ENCODE peak calls at places on chromosomes 12 and 14, in eight cellular contexts. X is left ventricle myocardium inferior, C is Peyer's patch, B is ovary, A is sigmoid colon, J is thoracic aorta, P is pancreas, D is psoas muscle. S is an unnamed sample. For H3K27me3 and H3K4me1, the result is how much of the 10 kb centered on the place peaks cover.

GRCh38 chr14:92937229-92937937 is 14.4 kb downstream of the CHGA start:
- DNase-seq in X (no peak), C (peak), B (no peak), A (no peak), J (no peak), P (no peak), D (no peak), S (no peak)

GRCh38 chr14:54758041-54758440 is 144.6 kb downstream of the GCH1 start:
- DNase-seq in X (no peak), C (no peak), B (no peak), A (no peak), J (no peak), P (no peak), D (no peak), S (no peak)

GRCh38 chr14:75249251-75249957 is 29.2 kb upstream of the FOS start:
- DNase-seq in X (no peak), C (peak), B (no peak), A (no peak), J (no peak), P (peak), D (peak), S (no peak)

GRCh38 chr12:69583203-69583602 is 2.1 kb upstream of the CCT2 start:
- DNase-seq in X (no peak), C (no peak), B (no peak), A (no peak), J (no peak), P (no peak), D (no peak), S (no peak)

GRCh38 chr14:87131879-87132278 is 861.1 kb downstream of the GALC start:
- DNase-seq in X (no peak), C (no peak), B (no peak), A (no peak), J (no peak), P (no peak), D (no peak), S (no peak)

GRCh38 chr12:111355181-111355925 is 13.5 kb downstream of the PHETA1 start:
- DNase-seq in X (no peak), C (no peak), B (no peak), A (no peak), J (no peak), P (no peak), D (no peak), S (no peak)

GRCh38 chr12:109680521-109681030 is 33.0 kb upstream of the FAM222A start:
- DNase-seq in X (no peak), C (peak), B (no peak), A (no peak), J (no peak), P (peak), D (no peak), S (no peak)

GRCh38 chr12:112381421-112381897 is 772 bp downstream of the HECTD4 start:
- DNase-seq in X (peak), C (peak), B (peak), A (no peak), J (no peak), P (peak), D (peak), S (no peak)

GRCh38 chr12:15789215-15790171 is at the start of gene EPS8:
- DNase-seq in X (peak), C (peak), B (peak), A (peak), J (peak), P (peak), D (peak), S (peak)

GRCh38 chr14:29645117-29645516 is 282.5 kb downstream of the PRKD1 start:
- DNase-seq in X (no peak), C (no peak), B (no peak), A (no peak), J (no peak), P (no peak), D (no peak), S (no peak)

GRCh38 chr12:51320695-51321320 is 3.2 kb downstream of the BIN2 start:
- DNase-seq in X (no peak), C (peak), B (no peak), A (no peak), J (no peak), P (no peak), D (no peak), S (peak)

GRCh38 chr14:29320261-29320660 is 553.7 kb downstream of the FOXG1 start:
- DNase-seq in X (no peak), C (no peak), B (no peak), A (no peak), J (no peak), P (no peak), D (no peak), S (no peak)

GRCh38 chr12:34402899-34403705 is 380.8 kb downstream of the ALG10 start:
- DNase-seq in X (peak), C (peak), B (peak), A (peak), J (no peak), P (peak), D (peak), S (peak)

GRCh38 chr12:6724409-6724797 is 557 bp downstream of the COPS7A start:
- DNase-seq in X (no peak), C (peak), B (peak), A (peak), J (no peak), P (peak), D (no peak), S (no peak)

GRCh38 chr12:93113317-93114006 is 184.4 kb upstream of the EEA1 start:
- DNase-seq in X (peak), C (no peak), B (no peak), A (no peak), J (no peak), P (no peak), D (no peak), S (no peak)

GRCh38 chr14:31070431-31070830 is 44.3 kb upstream of the STRN3 start:
- DNase-seq in X (no peak), C (no peak), B (no peak), A (no peak), J (no peak), P (no peak), D (no peak), S (no peak)

GRCh38 chr14:74392616-74393570 is 33.1 kb downstream of the SYNDIG1L start:
- DNase-seq in X (no peak), C (no peak), B (no peak), A (no peak), J (no peak), P (no peak), D (no peak), S (no peak)

GRCh38 chr14:74955229-74955999 is at the start of gene PGF:
- DNase-seq in X (peak), C (peak), B (peak), A (peak), J (no peak), P (peak), D (peak), S (peak)

GRCh38 chr12:127515941-127516340 is 751.0 kb upstream of the TMEM132C start:
- DNase-seq in X (no peak), C (no peak), B (no peak), A (no peak), J (no peak), P (no peak), D (no peak), S (no peak)

GRCh38 chr12:113479578-113480335 is 8.1 kb upstream of the LHX5 start:
- DNase-seq in X (peak), C (no peak), B (peak), A (no peak), J (no peak), P (peak), D (no peak), S (peak)

GRCh38 chr12:108214486-108214885 is 85.4 kb downstream of the WSCD2 start:
- DNase-seq in X (peak), C (no peak), B (no peak), A (no peak), J (no peak), P (peak), D (no peak), S (no peak)

GRCh38 chr12:24948452-24948815 is 467 bp downstream of the BCAT1 start:
- DNase-seq in X (no peak), C (no peak), B (peak), A (no peak), J (no peak), P (no peak), D (no peak), S (no peak)

GRCh38 chr12:14393736-14394135 is 28.3 kb downstream of the ATF7IP start:
- DNase-seq in X (no peak), C (no peak), B (no peak), A (no peak), J (no peak), P (no peak), D (no peak), S (no peak)

GRCh38 chr12:12896261-12896660 is 4.9 kb downstream of the GPRC5A start:
- DNase-seq in X (no peak), C (no peak), B (no peak), A (no peak), J (no peak), P (no peak), D (no peak), S (no peak)

GRCh38 chr12:119302334-119303132 is 32.0 kb upstream of the CCDC60 start:
- DNase-seq in X (no peak), C (no peak), B (no peak), A (no peak), J (no peak), P (no peak), D (no peak), S (no peak)

GRCh38 chr14:61749264-61749663 is 13.0 kb upstream of the SNAPC1 start:
- DNase-seq in X (no peak), C (no peak), B (no peak), A (no peak), J (no peak), P (no peak), D (no peak), S (no peak)

GRCh38 chr12:131087991-131088700 is 134.4 kb downstream of the ADGRD1 start:
- DNase-seq in X (no peak), C (peak), B (peak), A (peak), J (no peak), P (no peak), D (peak), S (peak)

GRCh38 chr12:57131896-57132744 is 3.8 kb downstream of the LRP1 start:
- DNase-seq in X (no peak), C (no peak), B (no peak), A (peak), J (no peak), P (no peak), D (no peak), S (no peak)

GRCh38 chr12:125185311-125185739 is 120.1 kb downstream of the AACS start:
- DNase-seq in X (no peak), C (no peak), B (peak), A (no peak), J (no peak), P (no peak), D (no peak), S (no peak)

GRCh38 chr12:125187148-125187733 is 122.0 kb downstream of the AACS start:
- DNase-seq in X (no peak), C (no peak), B (no peak), A (no peak), J (no peak), P (no peak), D (no peak), S (no peak)

GRCh38 chr12:125186471-125187147 is 121.4 kb downstream of the AACS start:
- DNase-seq in X (no peak), C (no peak), B (no peak), A (no peak), J (no peak), P (no peak), D (no peak), S (no peak)

GRCh38 chr12:125184213-125184952 is 119.1 kb downstream of the AACS start:
- DNase-seq in X (no peak), C (no peak), B (no peak), A (no peak), J (no peak), P (no peak), D (no peak), S (no peak)

GRCh38 chr12:125185740-125186470 is 120.7 kb downstream of the AACS start:
- DNase-seq in X (peak), C (peak), B (peak), A (peak), J (no peak), P (peak), D (peak), S (peak)
- TF ChIP-seq CTCF in X (peak), C (peak), B (no peak), A (no peak), J (no peak), P (no peak), D (peak), S (no peak)

DNA sequence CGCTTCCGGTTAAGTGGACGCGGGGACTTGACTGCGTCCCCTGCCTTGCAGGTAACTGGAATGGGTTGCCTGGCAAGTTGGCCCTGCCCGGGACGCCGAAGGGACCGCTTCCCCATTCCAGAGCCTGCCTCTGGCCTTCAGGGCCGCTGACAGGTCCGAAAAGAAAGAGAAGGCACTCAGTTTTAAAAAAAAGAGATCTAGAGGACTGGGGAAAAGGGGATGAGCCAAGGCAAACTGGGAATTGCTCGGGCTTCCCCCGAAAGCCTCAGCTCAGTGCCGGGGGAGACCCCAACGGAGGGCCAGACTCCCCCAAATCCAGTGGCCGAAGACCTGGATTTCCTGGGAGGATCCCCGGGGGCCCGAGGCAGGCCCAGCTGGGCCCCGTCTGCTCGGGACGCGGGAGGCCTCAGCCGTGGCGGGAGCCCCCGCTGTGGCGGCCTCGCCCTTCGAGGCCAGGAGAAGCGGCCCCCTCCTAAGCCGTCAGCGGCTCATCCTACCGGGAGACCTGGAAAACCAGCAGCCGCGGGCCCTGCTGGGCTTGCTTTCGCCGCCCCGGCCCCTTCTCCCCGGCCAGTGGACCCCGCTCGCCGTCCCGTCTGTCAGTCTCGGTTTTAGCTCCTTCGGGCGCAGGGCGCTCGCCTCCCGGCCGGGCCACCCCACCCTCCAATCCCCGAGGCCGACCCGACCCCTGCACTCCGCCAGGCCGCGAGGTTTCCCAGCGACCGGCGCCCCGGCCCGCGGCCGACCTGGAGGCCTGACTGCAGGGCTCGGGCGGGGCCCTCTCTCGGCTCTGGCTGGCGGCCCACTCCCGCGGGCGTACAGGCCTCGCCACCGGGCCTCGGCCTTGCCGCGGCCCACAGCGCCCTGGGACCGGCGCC is 12.5 kb downstream of the OTX2 start:
- DNase-seq in X (no peak), C (no peak), B (no peak), A (no peak), J (no peak), P (no peak), D (no peak), S (peak)
- H3K27me3 ChIP-seq in X (half or more), C (under half), B (under half), A (half or more), J (under half), P (under half), D (under half), S (under half)

GRCh38 chr14:69131176-69131575 is 21.7 kb downstream of the DCAF5 start:
- DNase-seq in X (no peak), C (no peak), B (no peak), A (no peak), J (no peak), P (no peak), D (no peak), S (no peak)

GRCh38 chr14:69129264-69129880 is 23.5 kb downstream of the DCAF5 start:
- DNase-seq in X (peak), C (peak), B (peak), A (peak), J (peak), P (peak), D (peak), S (no peak)

GRCh38 chr14:69135133-69135532 is 17.8 kb downstream of the DCAF5 start:
- DNase-seq in X (no peak), C (no peak), B (no peak), A (no peak), J (no peak), P (no peak), D (no peak), S (no peak)

GRCh38 chr14:69132513-69133181 is 20.3 kb downstream of the DCAF5 start:
- DNase-seq in X (no peak), C (no peak), B (no peak), A (no peak), J (no peak), P (no peak), D (no peak), S (no peak)

GRCh38 chr14:69133206-69134125 is 19.5 kb downstream of the DCAF5 start:
- DNase-seq in X (no peak), C (no peak), B (no peak), A (no peak), J (no peak), P (peak), D (no peak), S (peak)
- H3K4me1 ChIP-seq in X (half or more), C (under half), B (under half), A (half or more), J (half or more), P (under half), D (half or more), S (half or more)

DNA sequence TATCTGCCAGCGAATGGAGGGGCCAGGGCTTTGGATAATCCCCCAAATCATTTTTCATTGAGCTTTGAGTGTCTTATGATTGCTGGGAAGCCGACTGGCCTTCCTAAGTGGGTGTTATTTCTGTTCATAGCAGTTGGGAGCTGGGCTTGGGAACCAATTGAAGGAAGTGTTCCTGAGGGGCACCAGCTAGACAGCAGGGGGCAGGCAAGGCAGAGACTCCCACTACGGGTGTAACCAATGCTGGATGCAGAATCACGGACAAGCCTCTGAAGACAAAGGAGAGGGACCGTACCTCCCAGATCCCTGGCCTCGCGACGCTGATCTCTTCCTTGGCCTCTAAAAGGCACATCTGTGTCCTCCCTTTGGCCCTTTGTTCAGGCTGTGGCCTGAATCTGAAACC is 149.0 kb upstream of the PRMT8 start:
- DNase-seq in X (peak), C (no peak), B (peak), A (no peak), J (no peak), P (no peak), D (no peak), S (no peak)
- TF ChIP-seq CTCF in X (peak), C (no peak), B (no peak), A (no peak), J (no peak), P (no peak), D (peak), S (no peak)

GRCh38 chr12:75116611-75117010 is 93.0 kb downstream of the KCNC2 start:
- DNase-seq in X (no peak), C (no peak), B (no peak), A (no peak), J (no peak), P (no peak), D (no peak), S (no peak)
- H3K27me3 ChIP-seq in X (under half), C (under half), B (under half), A (under half), J (under half), P (under half), D (under half), S (under half)

S was measured in upper lobe of left lung.